ENCODE peak calls at places on chromosomes 2 and 18, in five cellular contexts. I is A549, Y is fibroblast of lung, A is right atrium auricular region, V is cardiac muscle cell. Z is an unnamed sample.

GRCh38 chr2:100580474-100581264 is 17.9 kb downstream of the PDCL3 start:
- DNase-seq in I (no peak), Y (no peak), A (no peak), V (no peak), Z (no peak)

GRCh38 chr2:1557467-1557820 is 144.2 kb downstream of the TPO start:
- DNase-seq in I (no peak), Y (no peak), A (no peak), V (no peak), Z (no peak)

GRCh38 chr2:222655406-222655747 is 515 bp downstream of the FARSB start:
- DNase-seq in I (peak; percentile 19), Y (peak; percentile 19), A (no peak), V (peak; percentile 48), Z (no peak)

GRCh38 chr2:3256655-3257054 is 121.0 kb downstream of the EIPR1 start:
- DNase-seq in I (no peak), Y (no peak), A (no peak), V (no peak), Z (no peak)

GRCh38 chr2:216774620-216775019 is 79.3 kb upstream of the IGFBP5 start:
- DNase-seq in I (no peak), Y (peak; percentile 87), A (peak; percentile 88), V (peak; percentile 59), Z (peak; percentile 74)

GRCh38 chr2:128073278-128073677 is 17.7 kb upstream of the UGGT1 start:
- DNase-seq in I (no peak), Y (no peak), A (no peak), V (no peak), Z (no peak)

GRCh38 chr18:26619350-26619749 is 71.0 kb upstream of the KCTD1 start:
- DNase-seq in I (no peak), Y (no peak), A (no peak), V (no peak), Z (no peak)

GRCh38 chr2:128623776-128624424 is 305.2 kb upstream of the HS6ST1 start:
- DNase-seq in I (no peak), Y (peak; percentile 95), A (no peak), V (no peak), Z (peak; percentile 77)

GRCh38 chr18:65975536-65975935 is 224.7 kb downstream of the CDH7 start:
- DNase-seq in I (no peak), Y (peak; percentile 6), A (no peak), V (no peak), Z (no peak)

GRCh38 chr2:33015421-33016142 is 68.8 kb downstream of the LTBP1 start:
- DNase-seq in I (peak; percentile 89), Y (peak; percentile 97), A (no peak), V (peak; percentile 65), Z (peak; percentile 51)

GRCh38 chr2:86017901-86018896 is 87.5 kb downstream of the POLR1A start:
- DNase-seq in I (no peak), Y (no peak), A (no peak), V (no peak), Z (no peak)

GRCh38 chr2:235149736-235150135 is 197.9 kb downstream of the SH3BP4 start:
- DNase-seq in I (no peak), Y (no peak), A (no peak), V (no peak), Z (no peak)

GRCh38 chr18:23306842-23307241 is 146.2 kb upstream of the RIOK3 start:
- DNase-seq in I (no peak), Y (no peak), A (no peak), V (no peak), Z (no peak)

GRCh38 chr18:62339106-62339988 is 14.2 kb downstream of the TNFRSF11A start:
- DNase-seq in I (peak; percentile 37), Y (peak; percentile 44), A (no peak), V (no peak), Z (peak; percentile 17)

GRCh38 chr2:181106789-181107418 is 126.5 kb downstream of the UBE2E3 start:
- DNase-seq in I (peak; percentile 65), Y (peak; percentile 95), A (no peak), V (no peak), Z (peak; percentile 67)

GRCh38 chr18:6627621-6628020 is 101.9 kb upstream of the ARHGAP28 start:
- DNase-seq in I (no peak), Y (no peak), A (no peak), V (no peak), Z (no peak)

GRCh38 chr2:208879666-208880065 is 473.1 kb downstream of the PTH2R start:
- DNase-seq in I (no peak), Y (no peak), A (no peak), V (no peak), Z (no peak)

GRCh38 chr2:152155209-152155608 is 20.4 kb downstream of the STAM2 start:
- DNase-seq in I (peak; percentile 43), Y (peak; percentile 27), A (no peak), V (no peak), Z (no peak)

DNA sequence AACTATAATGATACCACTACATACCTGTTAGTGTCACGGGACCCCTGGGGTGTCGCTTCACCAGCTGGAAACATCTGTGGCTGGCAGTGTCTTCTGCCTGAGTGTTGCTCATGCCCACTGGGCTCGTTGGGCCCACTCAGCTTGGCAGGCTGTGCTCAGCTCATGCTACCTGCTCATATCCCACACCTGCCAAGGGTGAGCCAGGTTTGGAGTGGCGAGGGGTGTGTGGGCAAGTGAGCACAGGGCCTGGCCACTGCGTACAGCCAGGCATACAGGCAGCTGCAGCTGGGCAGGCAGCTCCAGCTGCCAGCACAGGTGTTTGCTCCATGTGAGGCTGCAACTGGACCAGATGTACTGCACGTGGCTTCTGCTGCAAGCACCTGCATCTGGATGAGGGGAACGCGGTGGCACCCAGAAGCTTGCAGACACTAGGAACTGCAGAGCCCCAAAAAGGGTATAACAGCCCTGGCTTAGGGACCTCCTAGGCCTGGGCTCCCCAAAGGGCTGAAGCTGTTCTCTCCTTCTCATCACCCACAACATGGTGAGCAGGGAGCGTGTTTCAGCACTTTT is 70.1 kb downstream of the SUCLG1 start:
- DNase-seq in I (no peak), Y (no peak), A (no peak), V (no peak), Z (no peak)
- TF ChIP-seq CTCF in I (no peak), Y (no peak), A (no peak), V (no peak), Z (no peak)

GRCh38 chr18:500556-501405 is at the start of gene COLEC12:
- DNase-seq in I (no peak), Y (no peak), A (no peak), V (peak; percentile 81), Z (no peak)
- H3K4me3 ChIP-seq in I (peak within 1 kb of the TSS; percentile 41), Y (peak within 1 kb of the TSS; percentile 53), A (peak within 1 kb of the TSS; percentile 47), V (peak within 1 kb of the TSS; percentile 97), Z (peak within 1 kb of the TSS; percentile 76)

GRCh38 chr2:131105156-131105949 is at the start of gene PLEKHB2:
- DNase-seq in I (peak; percentile 93), Y (peak; percentile 88), A (peak; percentile 92), V (peak; percentile 89), Z (peak; percentile 34)
- TF ChIP-seq CTCF in I (peak; percentile 36), Y (peak; percentile 30), A (peak; percentile 29), V (peak; percentile 36), Z (peak; percentile 3)

GRCh38 chr2:96114546-96114902 is 1.8 kb downstream of the ADRA2B start:
- DNase-seq in I (no peak), Y (no peak), A (no peak), V (no peak), Z (no peak)
- H3K4me3 ChIP-seq in I (no peak overlapping the region), Y (no peak overlapping the region), A (no peak overlapping the region), V (peak overlapping the region; percentile 92), Z (no peak overlapping the region)

Z was measured in AG09309.